ENCODE peak calls at places on chromosome 4, in six cellular contexts. T is kidney epithelial cell, Q is astrocyte of the spinal cord, M is AG04449, U is cardiac fibroblast, L is foreskin fibroblast. Z is an unnamed sample.
A peak's percentile ranks its signal among the peaks of the same experiment; 100 is the strongest.

GRCh38 chr4:76748649-76749048 is 149.3 kb downstream of the SOWAHB start:
- DNase-seq in T (no peak), Q (peak; percentile 62), M (no peak), U (peak; percentile 50), L (peak; percentile 60), Z (no peak)

GRCh38 chr4:80309301-80310004 is 26.1 kb upstream of the CFAP299 start:
- DNase-seq in T (peak; percentile 74), Q (peak; percentile 93), M (peak; percentile 72), U (peak; percentile 86), L (peak; percentile 91), Z (peak; percentile 59)

GRCh38 chr4:173257732-173258717 is 76.1 kb downstream of the HMGB2 start:
- DNase-seq in T (no peak), Q (peak; percentile 74), M (no peak), U (peak; percentile 80), L (peak; percentile 83), Z (peak; percentile 12)

GRCh38 chr4:146132445-146132844 is 43.1 kb upstream of the LSM6 start:
- DNase-seq in T (no peak), Q (no peak), M (no peak), U (no peak), L (no peak), Z (peak; percentile 20)

GRCh38 chr4:74821541-74821940 is 27.2 kb upstream of the BTC start:
- DNase-seq in T (no peak), Q (no peak), M (no peak), U (no peak), L (no peak), Z (no peak)

GRCh38 chr4:173752610-173753009 is 222.6 kb upstream of the HAND2 start:
- DNase-seq in T (no peak), Q (no peak), M (no peak), U (peak; percentile 23), L (no peak), Z (no peak)

GRCh38 chr4:105937759-105938158 is 42.5 kb downstream of the NPNT start:
- DNase-seq in T (no peak), Q (no peak), M (no peak), U (no peak), L (no peak), Z (no peak)

GRCh38 chr4:146916479-146917076 is 29.1 kb downstream of the TTC29 start:
- DNase-seq in T (no peak), Q (peak; percentile 56), M (peak; percentile 4), U (peak; percentile 66), L (peak; percentile 59), Z (no peak)

GRCh38 chr4:60201052-60201673 is 999.0 kb upstream of the ADGRL3 start:
- DNase-seq in T (peak; percentile 7), Q (peak; percentile 62), M (no peak), U (peak; percentile 62), L (peak; percentile 57), Z (peak; percentile 12)

GRCh38 chr4:85784348-85784747 is 309.4 kb downstream of the ARHGAP24 start:
- DNase-seq in T (no peak), Q (no peak), M (no peak), U (peak; percentile 47), L (peak; percentile 33), Z (no peak)

GRCh38 chr4:127809173-127809800 is 27.2 kb downstream of the HSPA4L start:
- DNase-seq in T (no peak), Q (peak; percentile 17), M (no peak), U (peak; percentile 48), L (peak; percentile 6), Z (no peak)

GRCh38 chr4:94934201-94934600 is 176.4 kb downstream of the BMPR1B start:
- DNase-seq in T (no peak), Q (peak; percentile 70), M (no peak), U (peak; percentile 33), L (peak; percentile 34), Z (no peak)

GRCh38 chr4:75953509-75953908 is 12.7 kb upstream of the NAAA start:
- DNase-seq in T (no peak), Q (no peak), M (no peak), U (no peak), L (no peak), Z (no peak)

GRCh38 chr4:20672262-20672661 is 28.0 kb upstream of the PACRGL start:
- DNase-seq in T (no peak), Q (no peak), M (no peak), U (no peak), L (no peak), Z (no peak)

GRCh38 chr4:73205482-73205881 is 53.1 kb downstream of the ANKRD17 start:
- DNase-seq in T (no peak), Q (no peak), M (no peak), U (no peak), L (no peak), Z (no peak)

GRCh38 chr4:3639613-3640586 is 107.7 kb upstream of the LRPAP1 start:
- DNase-seq in T (no peak), Q (no peak), M (no peak), U (no peak), L (no peak), Z (no peak)

GRCh38 chr4:5409980-5410618 is 298.3 kb downstream of the EVC2 start:
- DNase-seq in T (no peak), Q (no peak), M (no peak), U (no peak), L (no peak), Z (no peak)

GRCh38 chr4:153519677-153520076 is 53.5 kb downstream of the TMEM131L start:
- DNase-seq in T (no peak), Q (no peak), M (no peak), U (no peak), L (no peak), Z (no peak)

GRCh38 chr4:153518637-153519384 is 52.7 kb downstream of the TMEM131L start:
- DNase-seq in T (no peak), Q (peak; percentile 35), M (no peak), U (peak; percentile 35), L (no peak), Z (no peak)

GRCh38 chr4:153517159-153517558 is 51.0 kb downstream of the TMEM131L start:
- DNase-seq in T (no peak), Q (no peak), M (no peak), U (no peak), L (no peak), Z (no peak)

GRCh38 chr4:153520227-153520626 is 54.1 kb downstream of the TMEM131L start:
- DNase-seq in T (no peak), Q (no peak), M (no peak), U (no peak), L (no peak), Z (no peak)

GRCh38 chr4:153518001-153518400 is 51.8 kb downstream of the TMEM131L start:
- DNase-seq in T (no peak), Q (no peak), M (no peak), U (no peak), L (no peak), Z (no peak)
- TF ChIP-seq CTCF in T (no peak), Q (peak; percentile 1), M (no peak), U (no peak), L (no peak), Z (no peak)

GRCh38 chr4:66574145-66574978 is 904.1 kb upstream of the EPHA5 start:
- DNase-seq in T (no peak), Q (peak; percentile 89), M (no peak), U (peak; percentile 83), L (peak; percentile 21), Z (no peak)
- H3K4me3 ChIP-seq in T (no peak overlapping the region), Q (no peak overlapping the region), M (no peak overlapping the region), U (no peak overlapping the region), L (no peak overlapping the region), Z (peak overlapping the region; percentile 24)

DNA sequence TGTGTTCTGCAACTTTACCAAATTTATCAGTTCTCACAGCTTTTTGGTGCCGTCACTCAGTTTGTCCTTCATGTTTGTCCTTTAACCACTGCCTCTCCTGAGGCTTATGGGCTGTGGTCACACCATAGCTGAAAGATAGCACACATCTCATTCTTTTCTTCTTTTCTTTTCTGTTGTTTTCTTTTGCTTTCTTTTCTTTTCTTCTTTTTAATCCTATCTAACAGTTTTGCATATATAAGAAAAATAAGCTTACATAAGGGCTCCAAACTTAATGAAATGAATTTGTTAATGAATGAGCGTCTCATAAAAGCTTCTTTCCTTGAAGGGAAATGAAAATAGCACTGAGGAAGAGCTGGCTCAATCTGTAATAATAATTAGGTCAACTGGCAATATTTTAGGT is 1061.2 kb downstream of the PCDH18 start:
- DNase-seq in T (no peak), Q (no peak), M (no peak), U (no peak), L (no peak), Z (no peak)
- TF ChIP-seq CTCF in T (no peak), Q (no peak), M (no peak), U (no peak), L (no peak), Z (no peak)

GRCh38 chr4:125681240-125681639 is 366.5 kb downstream of the FAT4 start:
- DNase-seq in T (no peak), Q (no peak), M (no peak), U (no peak), L (no peak), Z (no peak)
- H3K4me3 ChIP-seq in T (no peak overlapping the region), Q (no peak overlapping the region), M (no peak overlapping the region), U (no peak overlapping the region), L (no peak overlapping the region), Z (no peak overlapping the region)

GRCh38 chr4:55547918-55548317 is 1.2 kb upstream of the CLOCK start:
- DNase-seq in T (no peak), Q (no peak), M (no peak), U (no peak), L (no peak), Z (no peak)

GRCh38 chr4:55545133-55545532 is 1.6 kb downstream of the CLOCK start:
- DNase-seq in T (no peak), Q (peak; percentile 26), M (no peak), U (peak; percentile 11), L (peak; percentile 28), Z (no peak)

GRCh38 chr4:55545681-55546632 is 752 bp downstream of the CLOCK start:
- DNase-seq in T (no peak), Q (peak; percentile 73), M (no peak), U (peak; percentile 77), L (peak; percentile 92), Z (no peak)

GRCh38 chr4:55547461-55547770 is 707 bp upstream of the CLOCK start:
- DNase-seq in T (no peak), Q (peak; percentile 68), M (no peak), U (peak; percentile 58), L (peak; percentile 65), Z (no peak)

DNA sequence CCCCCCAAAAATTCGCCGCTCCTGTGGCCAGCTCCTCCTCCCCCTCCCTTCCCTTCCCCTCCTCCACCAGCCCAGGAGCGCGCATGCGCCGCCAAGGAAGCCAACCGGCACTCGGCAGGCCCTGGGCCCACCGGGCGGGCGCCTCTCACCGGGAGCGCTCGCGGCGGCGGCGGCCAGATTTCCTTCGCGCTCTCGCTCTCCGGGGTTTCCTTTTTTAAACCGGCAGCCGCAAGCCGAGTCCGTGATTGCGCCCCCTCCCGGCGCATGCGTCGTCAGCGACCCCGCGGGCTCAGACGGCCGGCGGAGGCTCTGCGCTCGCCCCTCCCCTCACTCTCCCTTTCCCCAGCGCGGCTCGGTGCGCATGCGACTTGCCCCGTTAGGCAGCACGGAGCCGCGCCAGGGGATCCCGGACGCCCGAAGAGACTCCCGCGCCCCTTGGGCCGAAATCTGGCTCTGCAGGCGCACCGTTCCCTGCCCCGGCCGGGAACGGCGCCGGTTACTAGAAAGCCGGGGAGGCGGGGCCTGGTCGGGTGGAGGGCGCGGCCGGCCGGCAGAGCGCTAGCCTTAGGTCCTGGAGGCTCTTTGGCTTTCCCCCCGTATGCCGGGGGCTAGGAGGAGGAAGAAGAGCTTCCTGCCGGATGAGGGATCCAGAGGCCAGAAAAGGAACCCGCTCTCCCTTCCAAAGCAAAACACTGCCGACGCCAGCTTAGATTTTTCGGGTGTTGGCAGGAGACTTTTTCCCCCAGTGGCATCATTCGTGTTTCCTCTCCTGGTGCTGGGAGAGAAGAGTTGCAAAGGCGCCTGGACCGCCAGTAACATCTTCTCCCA is at the start of gene CLOCK:
- DNase-seq in T (no peak), Q (peak; percentile 92), M (no peak), U (peak; percentile 93), L (peak; percentile 96), Z (no peak)
- TF ChIP-seq CTCF in T (peak; percentile 36), Q (peak; percentile 41), M (peak; percentile 62), U (peak; percentile 37), L (peak; percentile 39), Z (peak; percentile 46)

Z was measured in epithelial cell of proximal tubule.